ENCODE peak calls at places on chromosomes 13 and 19, in eight cellular contexts. One of them, this sample, is unnamed.

GRCh38 chr13:33180009-33180804 is 105.3 kb downstream of the STARD13 start:
- DNase-seq in omental fat pad: no peak
- DNase-seq in stimulated activated CD8-positive, alpha-beta memory T cell treated with anti-CD3 and anti-CD28 coated beads, Interleukin-2, amount 100 ng/mL, for 1 hour: no peak
- DNase-seq in C1 segment of cervical spinal cord: no peak
- DNase-seq in brain microvascular endothelial cell: no peak
- DNase-seq in NCI-H1105: no peak
- DNase-seq in NCI-H1417: peak
- DNase-seq in AG09309: no peak
- DNase-seq in this sample: no peak

GRCh38 chr13:105497597-105497996 is 1037.9 kb downstream of the EFNB2 start:
- DNase-seq in stimulated activated CD8-positive, alpha-beta memory T cell treated with anti-CD3 and anti-CD28 coated beads, Interleukin-2, amount 100 ng/mL, for 1 hour: no peak
- DNase-seq in omental fat pad: no peak
- DNase-seq in C1 segment of cervical spinal cord: no peak
- DNase-seq in NCI-H1417: peak
- DNase-seq in AG09309: no peak
- DNase-seq in brain microvascular endothelial cell: no peak
- DNase-seq in NCI-H1105: no peak
- DNase-seq in this sample: no peak

GRCh38 chr13:73938375-73939070 is 195.7 kb downstream of the KLF12 start:
- DNase-seq in NCI-H1417: no peak
- DNase-seq in brain microvascular endothelial cell: peak
- DNase-seq in NCI-H1105: no peak
- DNase-seq in omental fat pad: no peak
- DNase-seq in C1 segment of cervical spinal cord: no peak
- DNase-seq in stimulated activated CD8-positive, alpha-beta memory T cell treated with anti-CD3 and anti-CD28 coated beads, Interleukin-2, amount 100 ng/mL, for 1 hour: no peak
- DNase-seq in AG09309: peak
- DNase-seq in this sample: peak

GRCh38 chr13:81760316-81760715 is 1419.4 kb upstream of the SPRY2 start:
- DNase-seq in brain microvascular endothelial cell: no peak
- DNase-seq in NCI-H1417: no peak
- DNase-seq in NCI-H1105: no peak
- DNase-seq in stimulated activated CD8-positive, alpha-beta memory T cell treated with anti-CD3 and anti-CD28 coated beads, Interleukin-2, amount 100 ng/mL, for 1 hour: no peak
- DNase-seq in omental fat pad: no peak
- DNase-seq in AG09309: no peak
- DNase-seq in C1 segment of cervical spinal cord: no peak
- DNase-seq in this sample: no peak

GRCh38 chr19:4414800-4415251 is 12.4 kb downstream of the CHAF1A start:
- DNase-seq in AG09309: no peak
- DNase-seq in omental fat pad: no peak
- DNase-seq in NCI-H1417: no peak
- DNase-seq in C1 segment of cervical spinal cord: no peak
- DNase-seq in brain microvascular endothelial cell: no peak
- DNase-seq in stimulated activated CD8-positive, alpha-beta memory T cell treated with anti-CD3 and anti-CD28 coated beads, Interleukin-2, amount 100 ng/mL, for 1 hour: no peak
- DNase-seq in NCI-H1105: no peak
- DNase-seq in this sample: no peak

GRCh38 chr13:48161530-48162179 is 66.8 kb upstream of the MED4 start:
- DNase-seq in stimulated activated CD8-positive, alpha-beta memory T cell treated with anti-CD3 and anti-CD28 coated beads, Interleukin-2, amount 100 ng/mL, for 1 hour: no peak
- DNase-seq in NCI-H1105: no peak
- DNase-seq in C1 segment of cervical spinal cord: peak
- DNase-seq in AG09309: no peak
- DNase-seq in brain microvascular endothelial cell: no peak
- DNase-seq in omental fat pad: no peak
- DNase-seq in NCI-H1417: no peak
- DNase-seq in this sample: no peak

GRCh38 chr19:13723206-13723605 is 41.1 kb upstream of the MRI1 start:
- DNase-seq in NCI-H1417: no peak
- DNase-seq in C1 segment of cervical spinal cord: no peak
- DNase-seq in NCI-H1105: no peak
- DNase-seq in brain microvascular endothelial cell: no peak
- DNase-seq in AG09309: peak
- DNase-seq in omental fat pad: no peak
- DNase-seq in stimulated activated CD8-positive, alpha-beta memory T cell treated with anti-CD3 and anti-CD28 coated beads, Interleukin-2, amount 100 ng/mL, for 1 hour: no peak
- DNase-seq in this sample: no peak

GRCh38 chr13:112928958-112929777 is 39.8 kb upstream of the MCF2L start:
- DNase-seq in stimulated activated CD8-positive, alpha-beta memory T cell treated with anti-CD3 and anti-CD28 coated beads, Interleukin-2, amount 100 ng/mL, for 1 hour: no peak
- DNase-seq in C1 segment of cervical spinal cord: no peak
- DNase-seq in AG09309: no peak
- DNase-seq in NCI-H1417: peak
- DNase-seq in brain microvascular endothelial cell: peak
- DNase-seq in NCI-H1105: peak
- DNase-seq in omental fat pad: no peak
- DNase-seq in this sample: no peak

GRCh38 chr13:82847595-82847994 is 1034.7 kb downstream of the SLITRK1 start:
- DNase-seq in stimulated activated CD8-positive, alpha-beta memory T cell treated with anti-CD3 and anti-CD28 coated beads, Interleukin-2, amount 100 ng/mL, for 1 hour: no peak
- DNase-seq in AG09309: no peak
- DNase-seq in NCI-H1105: no peak
- DNase-seq in NCI-H1417: no peak
- DNase-seq in omental fat pad: no peak
- DNase-seq in C1 segment of cervical spinal cord: no peak
- DNase-seq in brain microvascular endothelial cell: no peak
- DNase-seq in this sample: no peak

GRCh38 chr13:104140557-104140956 is 1074.3 kb upstream of the SLC10A2 start:
- DNase-seq in stimulated activated CD8-positive, alpha-beta memory T cell treated with anti-CD3 and anti-CD28 coated beads, Interleukin-2, amount 100 ng/mL, for 1 hour: no peak
- DNase-seq in AG09309: no peak
- DNase-seq in NCI-H1105: peak
- DNase-seq in C1 segment of cervical spinal cord: no peak
- DNase-seq in omental fat pad: no peak
- DNase-seq in brain microvascular endothelial cell: peak
- DNase-seq in NCI-H1417: no peak
- DNase-seq in this sample: no peak

GRCh38 chr19:17339088-17339741 is 1.9 kb downstream of the GTPBP3 start:
- DNase-seq in AG09309: no peak
- DNase-seq in NCI-H1417: no peak
- DNase-seq in omental fat pad: no peak
- DNase-seq in C1 segment of cervical spinal cord: no peak
- DNase-seq in NCI-H1105: no peak
- DNase-seq in stimulated activated CD8-positive, alpha-beta memory T cell treated with anti-CD3 and anti-CD28 coated beads, Interleukin-2, amount 100 ng/mL, for 1 hour: no peak
- DNase-seq in brain microvascular endothelial cell: no peak
- DNase-seq in this sample: no peak

GRCh38 chr19:619286-620002 is 13.9 kb downstream of the POLRMT start:
- DNase-seq in omental fat pad: no peak
- DNase-seq in C1 segment of cervical spinal cord: no peak
- DNase-seq in AG09309: no peak
- DNase-seq in NCI-H1417: no peak
- DNase-seq in stimulated activated CD8-positive, alpha-beta memory T cell treated with anti-CD3 and anti-CD28 coated beads, Interleukin-2, amount 100 ng/mL, for 1 hour: no peak
- DNase-seq in brain microvascular endothelial cell: no peak
- DNase-seq in NCI-H1105: no peak
- DNase-seq in this sample: no peak

GRCh38 chr13:94435604-94436226 is 43.8 kb downstream of the DCT start:
- DNase-seq in omental fat pad: no peak
- DNase-seq in NCI-H1105: peak
- DNase-seq in NCI-H1417: peak
- DNase-seq in stimulated activated CD8-positive, alpha-beta memory T cell treated with anti-CD3 and anti-CD28 coated beads, Interleukin-2, amount 100 ng/mL, for 1 hour: no peak
- DNase-seq in C1 segment of cervical spinal cord: no peak
- DNase-seq in brain microvascular endothelial cell: no peak
- DNase-seq in AG09309: peak
- DNase-seq in this sample: peak

GRCh38 chr13:50030315-50030714 is 15.1 kb downstream of the KCNRG start:
- DNase-seq in brain microvascular endothelial cell: no peak
- DNase-seq in NCI-H1417: no peak
- DNase-seq in C1 segment of cervical spinal cord: no peak
- DNase-seq in AG09309: no peak
- DNase-seq in NCI-H1105: no peak
- DNase-seq in stimulated activated CD8-positive, alpha-beta memory T cell treated with anti-CD3 and anti-CD28 coated beads, Interleukin-2, amount 100 ng/mL, for 1 hour: no peak
- DNase-seq in omental fat pad: no peak
- DNase-seq in this sample: no peak

GRCh38 chr19:45162464-45163143 is 1.8 kb upstream of the NKPD1 start:
- DNase-seq in NCI-H1417: no peak
- DNase-seq in omental fat pad: no peak
- DNase-seq in stimulated activated CD8-positive, alpha-beta memory T cell treated with anti-CD3 and anti-CD28 coated beads, Interleukin-2, amount 100 ng/mL, for 1 hour: no peak
- DNase-seq in C1 segment of cervical spinal cord: no peak
- DNase-seq in NCI-H1105: no peak
- DNase-seq in brain microvascular endothelial cell: no peak
- DNase-seq in AG09309: no peak
- DNase-seq in this sample: no peak

GRCh38 chr19:8310342-8311055 is 2.3 kb upstream of the CD320 start:
- DNase-seq in C1 segment of cervical spinal cord: no peak
- DNase-seq in brain microvascular endothelial cell: no peak
- DNase-seq in stimulated activated CD8-positive, alpha-beta memory T cell treated with anti-CD3 and anti-CD28 coated beads, Interleukin-2, amount 100 ng/mL, for 1 hour: no peak
- DNase-seq in AG09309: no peak
- DNase-seq in NCI-H1105: no peak
- DNase-seq in NCI-H1417: no peak
- DNase-seq in omental fat pad: no peak
- DNase-seq in this sample: no peak

GRCh38 chr19:15251010-15251748 is 18.9 kb upstream of the EPHX3 start:
- DNase-seq in NCI-H1417: no peak
- DNase-seq in omental fat pad: no peak
- DNase-seq in brain microvascular endothelial cell: peak
- DNase-seq in C1 segment of cervical spinal cord: no peak
- DNase-seq in AG09309: no peak
- DNase-seq in stimulated activated CD8-positive, alpha-beta memory T cell treated with anti-CD3 and anti-CD28 coated beads, Interleukin-2, amount 100 ng/mL, for 1 hour: no peak
- DNase-seq in NCI-H1105: no peak
- DNase-seq in this sample: peak

GRCh38 chr19:46714523-46715106 is 2.3 kb downstream of the PRKD2 start:
- DNase-seq in brain microvascular endothelial cell: no peak
- DNase-seq in omental fat pad: no peak
- DNase-seq in NCI-H1417: no peak
- DNase-seq in AG09309: no peak
- DNase-seq in NCI-H1105: no peak
- DNase-seq in C1 segment of cervical spinal cord: no peak
- DNase-seq in stimulated activated CD8-positive, alpha-beta memory T cell treated with anti-CD3 and anti-CD28 coated beads, Interleukin-2, amount 100 ng/mL, for 1 hour: peak
- DNase-seq in this sample: no peak

GRCh38 chr19:51143486-51143885 is 1.4 kb downstream of the SIGLEC7 start:
- DNase-seq in NCI-H1417: no peak
- DNase-seq in stimulated activated CD8-positive, alpha-beta memory T cell treated with anti-CD3 and anti-CD28 coated beads, Interleukin-2, amount 100 ng/mL, for 1 hour: no peak
- DNase-seq in C1 segment of cervical spinal cord: no peak
- DNase-seq in brain microvascular endothelial cell: no peak
- DNase-seq in AG09309: no peak
- DNase-seq in NCI-H1105: no peak
- DNase-seq in omental fat pad: no peak
- DNase-seq in this sample: no peak

GRCh38 chr19:7078007-7078406 is 8.5 kb downstream of the ZNF557 start:
- DNase-seq in omental fat pad: no peak
- DNase-seq in AG09309: no peak
- DNase-seq in brain microvascular endothelial cell: no peak
- DNase-seq in C1 segment of cervical spinal cord: no peak
- DNase-seq in NCI-H1417: no peak
- DNase-seq in stimulated activated CD8-positive, alpha-beta memory T cell treated with anti-CD3 and anti-CD28 coated beads, Interleukin-2, amount 100 ng/mL, for 1 hour: no peak
- DNase-seq in NCI-H1105: no peak
- DNase-seq in this sample: no peak

GRCh38 chr19:49614096-49614857 is 23.3 kb downstream of the PRR12 start:
- DNase-seq in C1 segment of cervical spinal cord: no peak
- DNase-seq in NCI-H1105: no peak
- DNase-seq in AG09309: no peak
- DNase-seq in NCI-H1417: no peak
- DNase-seq in brain microvascular endothelial cell: peak
- DNase-seq in omental fat pad: no peak
- DNase-seq in stimulated activated CD8-positive, alpha-beta memory T cell treated with anti-CD3 and anti-CD28 coated beads, Interleukin-2, amount 100 ng/mL, for 1 hour: no peak
- DNase-seq in this sample: peak

GRCh38 chr19:23686622-23687423 is at the start of gene ZNF675:
- DNase-seq in omental fat pad: peak
- DNase-seq in NCI-H1105: peak
- DNase-seq in stimulated activated CD8-positive, alpha-beta memory T cell treated with anti-CD3 and anti-CD28 coated beads, Interleukin-2, amount 100 ng/mL, for 1 hour: peak
- DNase-seq in NCI-H1417: peak
- DNase-seq in brain microvascular endothelial cell: peak
- DNase-seq in C1 segment of cervical spinal cord: peak
- DNase-seq in AG09309: peak
- DNase-seq in this sample: peak

GRCh38 chr13:20703785-20704458 is 423 bp downstream of the IL17D start:
- DNase-seq in C1 segment of cervical spinal cord: peak
- DNase-seq in NCI-H1105: peak
- DNase-seq in AG09309: no peak
- DNase-seq in omental fat pad: no peak
- DNase-seq in NCI-H1417: peak
- DNase-seq in stimulated activated CD8-positive, alpha-beta memory T cell treated with anti-CD3 and anti-CD28 coated beads, Interleukin-2, amount 100 ng/mL, for 1 hour: peak
- DNase-seq in brain microvascular endothelial cell: peak
- DNase-seq in this sample: peak

GRCh38 chr13:83216521-83217245 is 665.6 kb downstream of the SLITRK1 start:
- DNase-seq in NCI-H1417: no peak
- DNase-seq in AG09309: no peak
- DNase-seq in stimulated activated CD8-positive, alpha-beta memory T cell treated with anti-CD3 and anti-CD28 coated beads, Interleukin-2, amount 100 ng/mL, for 1 hour: no peak
- DNase-seq in NCI-H1105: no peak
- DNase-seq in C1 segment of cervical spinal cord: no peak
- DNase-seq in omental fat pad: no peak
- DNase-seq in brain microvascular endothelial cell: no peak
- DNase-seq in this sample: no peak

GRCh38 chr19:16386619-16387240 is 62.1 kb downstream of the KLF2 start:
- DNase-seq in stimulated activated CD8-positive, alpha-beta memory T cell treated with anti-CD3 and anti-CD28 coated beads, Interleukin-2, amount 100 ng/mL, for 1 hour: no peak
- DNase-seq in omental fat pad: no peak
- DNase-seq in AG09309: peak
- DNase-seq in brain microvascular endothelial cell: peak
- DNase-seq in C1 segment of cervical spinal cord: no peak
- DNase-seq in NCI-H1417: no peak
- DNase-seq in NCI-H1105: no peak
- DNase-seq in this sample: peak

GRCh38 chr13:28373803-28374202 is 121.1 kb downstream of the FLT1 start:
- DNase-seq in omental fat pad: no peak
- DNase-seq in stimulated activated CD8-positive, alpha-beta memory T cell treated with anti-CD3 and anti-CD28 coated beads, Interleukin-2, amount 100 ng/mL, for 1 hour: no peak
- DNase-seq in AG09309: no peak
- DNase-seq in NCI-H1105: no peak
- DNase-seq in brain microvascular endothelial cell: no peak
- DNase-seq in C1 segment of cervical spinal cord: no peak
- DNase-seq in NCI-H1417: no peak
- DNase-seq in this sample: no peak

GRCh38 chr13:23776698-23777570 is 112.3 kb downstream of the MIPEP start:
- DNase-seq in NCI-H1417: no peak
- DNase-seq in NCI-H1105: no peak
- DNase-seq in omental fat pad: no peak
- DNase-seq in C1 segment of cervical spinal cord: no peak
- DNase-seq in brain microvascular endothelial cell: no peak
- DNase-seq in AG09309: no peak
- DNase-seq in stimulated activated CD8-positive, alpha-beta memory T cell treated with anti-CD3 and anti-CD28 coated beads, Interleukin-2, amount 100 ng/mL, for 1 hour: no peak
- DNase-seq in this sample: no peak

GRCh38 chr19:18932216-18932841 is 8.7 kb downstream of the HOMER3 start:
- DNase-seq in omental fat pad: peak
- DNase-seq in NCI-H1105: no peak
- DNase-seq in AG09309: no peak
- DNase-seq in C1 segment of cervical spinal cord: peak
- DNase-seq in stimulated activated CD8-positive, alpha-beta memory T cell treated with anti-CD3 and anti-CD28 coated beads, Interleukin-2, amount 100 ng/mL, for 1 hour: peak
- DNase-seq in NCI-H1417: peak
- DNase-seq in brain microvascular endothelial cell: no peak
- DNase-seq in this sample: no peak

GRCh38 chr19:32619051-32619685 is 38.2 kb downstream of the PDCD5 start:
- DNase-seq in C1 segment of cervical spinal cord: no peak
- DNase-seq in stimulated activated CD8-positive, alpha-beta memory T cell treated with anti-CD3 and anti-CD28 coated beads, Interleukin-2, amount 100 ng/mL, for 1 hour: no peak
- DNase-seq in NCI-H1417: no peak
- DNase-seq in brain microvascular endothelial cell: no peak
- DNase-seq in omental fat pad: no peak
- DNase-seq in AG09309: no peak
- DNase-seq in NCI-H1105: no peak
- DNase-seq in this sample: no peak

GRCh38 chr19:45164577-45165335 is 4.0 kb upstream of the NKPD1 start:
- DNase-seq in omental fat pad: peak
- DNase-seq in brain microvascular endothelial cell: peak
- DNase-seq in NCI-H1417: peak
- DNase-seq in NCI-H1105: no peak
- DNase-seq in stimulated activated CD8-positive, alpha-beta memory T cell treated with anti-CD3 and anti-CD28 coated beads, Interleukin-2, amount 100 ng/mL, for 1 hour: no peak
- DNase-seq in AG09309: no peak
- DNase-seq in C1 segment of cervical spinal cord: no peak
- DNase-seq in this sample: no peak

GRCh38 chr19:9912551-9913236 is 23.6 kb downstream of the OLFM2 start:
- DNase-seq in NCI-H1417: no peak
- DNase-seq in brain microvascular endothelial cell: no peak
- DNase-seq in omental fat pad: no peak
- DNase-seq in AG09309: no peak
- DNase-seq in stimulated activated CD8-positive, alpha-beta memory T cell treated with anti-CD3 and anti-CD28 coated beads, Interleukin-2, amount 100 ng/mL, for 1 hour: no peak
- DNase-seq in NCI-H1105: no peak
- DNase-seq in C1 segment of cervical spinal cord: no peak
- DNase-seq in this sample: no peak

GRCh38 chr13:26221399-26221720 is 754 bp downstream of the RNF6 start:
- DNase-seq in NCI-H1417: no peak
- DNase-seq in brain microvascular endothelial cell: no peak
- DNase-seq in omental fat pad: no peak
- DNase-seq in AG09309: peak
- DNase-seq in NCI-H1105: no peak
- DNase-seq in stimulated activated CD8-positive, alpha-beta memory T cell treated with anti-CD3 and anti-CD28 coated beads, Interleukin-2, amount 100 ng/mL, for 1 hour: peak
- DNase-seq in C1 segment of cervical spinal cord: no peak
- DNase-seq in this sample: no peak

GRCh38 chr13:80012281-80012680 is 328.6 kb downstream of the SPRY2 start:
- DNase-seq in brain microvascular endothelial cell: no peak
- DNase-seq in NCI-H1417: no peak
- DNase-seq in C1 segment of cervical spinal cord: no peak
- DNase-seq in omental fat pad: no peak
- DNase-seq in AG09309: no peak
- DNase-seq in stimulated activated CD8-positive, alpha-beta memory T cell treated with anti-CD3 and anti-CD28 coated beads, Interleukin-2, amount 100 ng/mL, for 1 hour: no peak
- DNase-seq in NCI-H1105: no peak
- DNase-seq in this sample: no peak

GRCh38 chr13:89832827-89833226 is 1514.7 kb upstream of the MIR17HG start:
- DNase-seq in omental fat pad: no peak
- DNase-seq in brain microvascular endothelial cell: no peak
- DNase-seq in NCI-H1105: no peak
- DNase-seq in NCI-H1417: no peak
- DNase-seq in AG09309: no peak
- DNase-seq in C1 segment of cervical spinal cord: no peak
- DNase-seq in stimulated activated CD8-positive, alpha-beta memory T cell treated with anti-CD3 and anti-CD28 coated beads, Interleukin-2, amount 100 ng/mL, for 1 hour: no peak
- DNase-seq in this sample: no peak